ENCODE peak calls at places on chromosomes 13 and 19, in seven cellular contexts. U is breast epithelium, N is GM23338, L is transverse colon, Q is K562, K is endothelial cell of umbilical vein, H is upper lobe of left lung. B is an unnamed sample.

GRCh38 chr13:105702441-105702840 is 833.0 kb downstream of the EFNB2 start:
- DNase-seq in U (no peak), N (no peak), L (no peak), Q (no peak), K (no peak), H (no peak), B (no peak)

GRCh38 chr13:71831716-71832115 is 35.3 kb downstream of the DACH1 start:
- DNase-seq in U (no peak), N (peak), L (no peak), Q (no peak), K (no peak), H (no peak), B (no peak)

GRCh38 chr19:6739884-6740588 is 556 bp downstream of the TRIP10 start:
- DNase-seq in U (no peak), N (peak), L (peak), Q (peak), K (peak), H (peak), B (no peak)

GRCh38 chr13:41562083-41562482 is 104.7 kb downstream of the RGCC start:
- DNase-seq in U (peak), N (no peak), L (peak), Q (no peak), K (peak), H (no peak), B (no peak)

GRCh38 chr19:58434217-58434616 is 5.7 kb downstream of the ZNF132 start:
- DNase-seq in U (no peak), N (peak), L (no peak), Q (no peak), K (no peak), H (no peak), B (no peak)

GRCh38 chr13:44758595-44759221 is 182.6 kb upstream of the TSC22D1 start:
- DNase-seq in U (no peak), N (no peak), L (peak), Q (no peak), K (peak), H (no peak), B (no peak)

GRCh38 chr19:50723069-50723468 is at the start of gene CLEC11A:
- DNase-seq in U (peak), N (peak), L (peak), Q (no peak), K (no peak), H (no peak), B (peak)

GRCh38 chr19:13181747-13182388 is 31.7 kb downstream of the IER2 start:
- DNase-seq in U (peak), N (no peak), L (peak), Q (peak), K (peak), H (no peak), B (peak)

DNA sequence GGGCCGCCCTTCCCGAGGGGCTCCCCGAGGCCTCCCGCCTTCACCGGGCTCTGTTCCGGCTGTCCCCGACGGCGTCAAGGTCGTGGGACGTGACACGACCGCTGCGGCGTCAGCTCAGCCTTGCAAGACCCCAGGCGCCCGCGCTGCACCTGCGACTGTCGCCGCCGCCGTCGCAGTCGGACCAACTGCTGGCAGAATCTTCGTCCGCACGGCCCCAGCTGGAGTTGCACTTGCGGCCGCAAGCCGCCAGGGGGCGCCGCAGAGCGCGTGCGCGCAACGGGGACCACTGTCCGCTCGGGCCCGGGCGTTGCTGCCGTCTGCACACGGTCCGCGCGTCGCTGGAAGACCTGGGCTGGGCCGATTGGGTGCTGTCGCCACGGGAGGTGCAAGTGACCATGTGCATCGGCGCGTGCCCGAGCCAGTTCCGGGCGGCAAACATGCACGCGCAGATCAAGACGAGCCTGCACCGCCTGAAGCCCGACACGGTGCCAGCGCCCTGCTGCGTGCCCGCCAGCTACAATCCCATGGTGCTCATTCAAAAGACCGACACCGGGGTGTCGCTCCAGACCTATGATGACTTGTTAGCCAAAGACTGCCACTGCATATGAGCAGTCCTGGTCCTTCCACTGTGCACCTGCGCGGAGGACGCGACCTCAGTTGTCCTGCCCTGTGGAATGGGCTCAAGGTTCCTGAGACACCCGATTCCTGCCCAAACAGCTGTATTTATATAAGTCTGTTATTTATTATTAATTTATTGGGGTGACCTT is 2.6 kb downstream of the GDF15 start:
- DNase-seq in U (peak), N (peak), L (peak), Q (peak), K (peak), H (peak), B (peak)
- H3K27ac ChIP-seq in U (peak), N (no peak), L (peak), Q (peak), K (no peak), H (peak), B (no peak)

GRCh38 chr19:38076337-38076736 is 147.7 kb downstream of the DPF1 start:
- DNase-seq in U (no peak), N (no peak), L (no peak), Q (no peak), K (no peak), H (no peak), B (no peak)

GRCh38 chr19:38079926-38080380 is 144.1 kb downstream of the DPF1 start:
- DNase-seq in U (no peak), N (peak), L (no peak), Q (no peak), K (peak), H (no peak), B (no peak)

GRCh38 chr19:38082256-38083118 is 141.5 kb downstream of the DPF1 start:
- DNase-seq in U (no peak), N (no peak), L (no peak), Q (no peak), K (no peak), H (no peak), B (no peak)

GRCh38 chr19:38081547-38082255 is 142.3 kb downstream of the DPF1 start:
- DNase-seq in U (no peak), N (no peak), L (no peak), Q (no peak), K (no peak), H (no peak), B (no peak)

DNA sequence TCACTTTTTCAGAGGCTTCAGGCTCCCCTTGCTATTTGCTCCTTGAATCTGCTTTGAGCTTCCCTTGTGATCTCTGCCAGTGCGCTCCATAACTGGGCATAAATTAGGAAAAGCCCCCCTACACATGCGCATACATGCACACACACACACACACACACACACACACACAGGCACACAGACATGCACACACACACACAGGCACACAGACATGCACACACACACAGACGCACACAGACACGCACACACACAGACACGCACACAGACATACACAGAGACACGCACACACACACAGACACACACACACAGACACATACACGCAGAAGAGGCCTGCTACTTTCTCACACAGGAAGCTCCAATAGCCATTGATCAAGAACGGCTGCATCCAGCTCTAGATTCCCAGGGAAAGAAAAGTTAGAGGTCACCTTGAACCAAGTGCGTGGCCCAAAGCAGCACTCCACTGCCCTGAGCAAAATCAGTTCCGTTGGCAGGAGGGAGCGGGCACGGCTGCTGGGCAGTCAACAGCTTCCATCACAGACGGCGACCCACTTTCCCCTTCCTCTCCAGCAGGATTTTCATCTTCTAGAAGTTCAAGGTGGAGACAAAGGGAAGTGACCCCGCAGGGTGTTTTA is 145.6 kb downstream of the DPF1 start:
- DNase-seq in U (no peak), N (no peak), L (no peak), Q (no peak), K (no peak), H (no peak), B (no peak)
- TF ChIP-seq POLR2AphosphoS5 in U (no peak), N (no peak), L (no peak), Q (no peak), K (no peak), H (no peak), B (no peak)

GRCh38 chr19:53549354-53549753 is 11.4 kb downstream of the ZNF331 start:
- DNase-seq in U (no peak), N (peak), L (no peak), Q (no peak), K (no peak), H (no peak), B (peak)
- H3K27ac ChIP-seq in U (peak), N (peak), L (peak), Q (no peak), K (no peak), H (peak), B (no peak)

GRCh38 chr19:46787331-46788100 is 878 bp downstream of the SLC1A5 start:
- DNase-seq in U (peak), N (peak), L (peak), Q (no peak), K (peak), H (peak), B (peak)

GRCh38 chr19:46785980-46786235 is 2.5 kb downstream of the SLC1A5 start:
- DNase-seq in U (no peak), N (no peak), L (no peak), Q (no peak), K (no peak), H (no peak), B (no peak)

GRCh38 chr19:46787040-46787330 is 1.4 kb downstream of the SLC1A5 start:
- DNase-seq in U (no peak), N (no peak), L (no peak), Q (no peak), K (no peak), H (no peak), B (no peak)

GRCh38 chr19:46785054-46785979 is 3.1 kb downstream of the SLC1A5 start:
- DNase-seq in U (no peak), N (no peak), L (no peak), Q (no peak), K (no peak), H (no peak), B (no peak)

GRCh38 chr19:46786236-46787039 is 2.0 kb downstream of the SLC1A5 start:
- DNase-seq in U (peak), N (peak), L (peak), Q (peak), K (peak), H (peak), B (peak)
- TF ChIP-seq POLR2AphosphoS5 in U (peak), N (no peak), L (peak), Q (peak), K (peak), H (peak), B (peak)

DNA sequence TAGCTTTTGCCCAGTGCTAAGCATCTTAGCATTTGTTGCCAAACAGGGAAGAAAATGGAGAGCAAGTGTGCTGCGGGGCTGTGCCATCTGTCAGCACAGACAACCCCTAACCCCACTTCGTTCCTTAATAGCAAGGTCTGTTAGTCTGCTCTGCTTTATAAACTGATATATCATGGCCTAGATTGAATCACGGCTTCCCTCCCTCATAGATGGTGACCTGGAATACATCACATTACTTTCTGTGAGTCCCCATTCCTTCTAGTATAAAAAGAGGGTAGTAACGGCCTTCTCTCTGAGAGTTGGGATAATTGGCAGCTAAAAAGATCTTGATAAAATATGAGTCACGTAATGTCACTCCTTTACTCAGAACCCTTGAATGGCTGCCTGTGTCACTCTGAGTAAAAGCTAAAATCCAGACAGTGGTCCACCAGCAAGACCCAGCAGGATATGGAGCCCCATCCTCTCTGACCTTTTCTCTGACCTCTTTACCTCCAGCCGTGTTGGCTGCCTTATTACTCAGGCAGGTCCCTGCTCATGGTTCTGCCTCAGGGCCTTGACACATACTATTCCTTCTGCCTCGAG is 151.7 kb downstream of the DLEU7 start:
- DNase-seq in U (no peak), N (no peak), L (no peak), Q (no peak), K (no peak), H (no peak), B (no peak)
- H3K27ac ChIP-seq in U (no peak), N (no peak), L (no peak), Q (peak), K (peak), H (no peak), B (no peak)

GRCh38 chr13:99087130-99087953 is 109.5 kb upstream of the DOCK9 start:
- DNase-seq in U (peak), N (peak), L (peak), Q (peak), K (peak), H (peak), B (no peak)

GRCh38 chr13:99086869-99087129 is 108.9 kb upstream of the DOCK9 start:
- DNase-seq in U (no peak), N (no peak), L (peak), Q (no peak), K (peak), H (no peak), B (no peak)

GRCh38 chr13:99085139-99085845 is 107.4 kb upstream of the DOCK9 start:
- DNase-seq in U (no peak), N (peak), L (no peak), Q (peak), K (peak), H (no peak), B (no peak)

GRCh38 chr13:99085846-99086148 is 107.9 kb upstream of the DOCK9 start:
- DNase-seq in U (no peak), N (no peak), L (no peak), Q (no peak), K (no peak), H (peak), B (no peak)

DNA sequence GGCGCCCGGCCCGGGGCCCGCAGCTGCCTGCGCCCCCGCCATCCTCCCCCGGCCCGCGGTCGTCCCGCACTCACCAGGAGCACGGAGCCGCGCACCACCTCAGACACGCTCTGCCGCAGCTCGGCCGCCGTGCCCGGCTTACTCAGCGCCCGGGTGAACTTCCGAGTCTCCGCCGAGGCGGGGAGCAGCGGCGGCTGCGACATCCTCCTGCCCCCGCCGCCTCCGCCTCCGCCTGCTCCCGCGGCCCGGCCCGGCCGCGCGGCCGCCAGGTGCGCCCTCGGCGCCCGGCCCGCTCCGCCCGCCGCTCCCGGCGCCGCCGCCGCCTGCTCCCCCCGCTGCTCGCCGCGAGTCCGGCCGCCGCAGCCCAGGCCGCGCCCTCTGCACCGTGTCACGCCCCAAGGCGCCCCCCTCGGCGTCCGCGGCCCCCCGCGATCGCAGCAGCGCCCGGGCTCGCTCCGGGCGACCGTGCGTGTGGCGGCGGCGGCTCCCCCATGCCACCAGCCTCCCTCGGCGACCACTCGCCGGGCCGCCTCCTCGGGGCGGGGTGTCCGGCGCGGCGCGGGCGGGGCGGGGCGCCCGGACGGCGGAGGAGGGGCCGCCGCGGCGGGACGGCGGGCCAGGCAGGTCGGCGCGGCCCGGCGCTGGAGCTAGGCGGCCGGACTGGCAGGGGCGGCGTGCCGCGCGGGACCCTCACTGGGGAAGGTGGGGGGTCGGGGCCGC is 108.4 kb upstream of the DOCK9 start:
- DNase-seq in U (no peak), N (peak), L (peak), Q (peak), K (peak), H (peak), B (no peak)
- TF ChIP-seq POLR2AphosphoS5 in U (no peak), N (peak), L (no peak), Q (no peak), K (peak), H (no peak), B (no peak)

GRCh38 chr13:48401480-48401879 is 11.4 kb downstream of the LPAR6 start:
- DNase-seq in U (no peak), N (no peak), L (no peak), Q (no peak), K (peak), H (no peak), B (no peak)

GRCh38 chr13:48402325-48402962 is 10.5 kb downstream of the LPAR6 start:
- DNase-seq in U (no peak), N (no peak), L (no peak), Q (no peak), K (no peak), H (no peak), B (no peak)

GRCh38 chr13:48400820-48401219 is 12.1 kb downstream of the LPAR6 start:
- DNase-seq in U (no peak), N (no peak), L (no peak), Q (no peak), K (peak), H (no peak), B (no peak)

GRCh38 chr13:48398450-48399095 is 14.3 kb downstream of the LPAR6 start:
- DNase-seq in U (no peak), N (no peak), L (no peak), Q (no peak), K (peak), H (no peak), B (no peak)

DNA sequence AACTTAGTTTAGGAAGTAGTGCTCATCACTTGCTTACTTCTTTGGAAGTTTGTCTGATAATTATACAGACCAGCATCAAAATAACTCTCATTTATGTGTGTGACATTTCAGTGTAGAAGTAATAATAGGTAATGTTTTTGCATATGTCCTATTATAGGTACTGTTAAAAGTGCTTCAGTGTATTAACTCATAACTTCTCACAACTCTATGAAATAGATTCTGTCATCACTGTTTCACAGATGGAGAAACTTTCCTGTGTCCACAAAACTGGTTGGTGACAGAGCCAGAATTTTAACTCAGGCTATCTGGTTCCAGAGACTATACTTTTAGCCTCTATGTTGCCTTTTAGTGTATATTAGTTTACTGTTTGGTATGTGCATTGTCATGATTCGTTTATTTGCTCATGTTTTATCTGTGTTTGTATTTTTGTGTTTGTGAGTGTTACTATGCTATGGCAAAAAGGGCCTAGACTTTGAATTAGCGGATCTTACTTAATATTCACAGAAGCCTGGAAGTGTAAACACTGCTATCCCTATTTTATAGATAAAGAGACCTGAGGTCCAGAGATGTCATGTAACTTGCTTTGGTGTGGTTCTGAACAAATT is 12.7 kb downstream of the LPAR6 start:
- DNase-seq in U (no peak), N (no peak), L (no peak), Q (no peak), K (no peak), H (no peak), B (no peak)
- H3K27ac ChIP-seq in U (peak), N (no peak), L (peak), Q (no peak), K (peak), H (peak), B (no peak)

B was measured in HL-60.